ENCODE peak calls at places on chromosomes 16 and 17, in six cellular contexts. A is GM12878, O is DND-41, Q is bronchial epithelial cell, U is ascending aorta, K is thoracic aorta. V is an unnamed sample.

GRCh38 chr17:72336026-72336803 is 215.4 kb downstream of the SOX9 start:
- DNase-seq in Q (no peak), K (no peak), A (no peak), O (no peak), U (no peak), V (no peak)

GRCh38 chr16:15611610-15612009 is 31.3 kb downstream of the MARF1 start:
- DNase-seq in U (no peak), Q (peak; percentile 18), O (no peak), A (no peak), K (no peak), V (no peak)

GRCh38 chr17:10447035-10447931 is 22.1 kb downstream of the MYH4 start:
- DNase-seq in K (no peak), A (no peak), Q (no peak), O (no peak), U (no peak), V (peak; percentile 44)

GRCh38 chr16:53041196-53041977 is 11.3 kb downstream of the CHD9NB start:
- DNase-seq in U (no peak), A (no peak), O (peak; percentile 65), Q (peak; percentile 89), K (no peak), V (peak; percentile 47)

GRCh38 chr17:12342609-12343248 is 322.1 kb downstream of the MAP2K4 start:
- DNase-seq in U (no peak), Q (peak; percentile 32), O (peak; percentile 23), K (no peak), A (no peak), V (no peak)

GRCh38 chr16:67456383-67457140 is 24.4 kb downstream of the ATP6V0D1 start:
- DNase-seq in K (peak; percentile 41), U (peak; percentile 41), Q (peak; percentile 19), O (no peak), A (no peak), V (no peak)

GRCh38 chr17:56867948-56868376 is 34.0 kb downstream of the DGKE start:
- DNase-seq in U (no peak), K (no peak), Q (peak; percentile 54), A (no peak), O (no peak), V (no peak)

GRCh38 chr17:49922095-49922494 is 46.9 kb upstream of the DLX4 start:
- DNase-seq in A (no peak), K (no peak), Q (no peak), O (no peak), U (no peak), V (no peak)

GRCh38 chr16:89191033-89191900 is 9.1 kb downstream of the SLC22A31 start:
- DNase-seq in O (no peak), U (no peak), K (no peak), A (no peak), Q (no peak), V (no peak)

GRCh38 chr16:75593825-75594820 is 27.9 kb downstream of the GABARAPL2 start:
- DNase-seq in K (no peak), O (peak; percentile 55), Q (peak; percentile 89), U (no peak), A (no peak), V (no peak)

GRCh38 chr17:66767164-66767933 is 67.6 kb upstream of the CACNG5 start:
- DNase-seq in Q (no peak), K (no peak), O (no peak), A (no peak), U (no peak), V (no peak)

GRCh38 chr16:11167581-11167980 is 88.4 kb downstream of the SOCS1 start:
- DNase-seq in K (no peak), A (no peak), Q (no peak), O (no peak), U (no peak), V (no peak)

GRCh38 chr16:85149776-85150175 is 37.5 kb upstream of the CIBAR2 start:
- DNase-seq in U (no peak), A (no peak), K (no peak), Q (no peak), O (no peak), V (no peak)

GRCh38 chr16:8346291-8346690 is 244.0 kb downstream of the TMEM114 start:
- DNase-seq in A (no peak), O (peak; percentile 45), Q (no peak), U (no peak), K (no peak), V (peak; percentile 26)

GRCh38 chr17:59851431-59852375 is 41.0 kb downstream of the TUBD1 start:
- DNase-seq in K (no peak), O (no peak), Q (no peak), A (no peak), U (no peak), V (no peak)

GRCh38 chr17:3589784-3590183 is 19.4 kb downstream of the TRPV1 start:
- DNase-seq in K (no peak), Q (no peak), U (no peak), A (no peak), O (no peak), V (no peak)

GRCh38 chr17:74453665-74454196 is 12.7 kb upstream of the CD300A start:
- DNase-seq in Q (no peak), K (no peak), U (peak; percentile 73), A (no peak), O (no peak), V (peak; percentile 91)

GRCh38 chr17:50199651-50200446 is 1.6 kb downstream of the COL1A1 start:
- DNase-seq in K (peak; percentile 85), O (peak; percentile 84), A (no peak), Q (peak; percentile 90), U (peak; percentile 83), V (peak; percentile 99)

GRCh38 chr17:33753452-33753851 is 460.4 kb upstream of the ASIC2 start:
- DNase-seq in K (no peak), A (no peak), Q (no peak), U (no peak), O (no peak), V (no peak)

GRCh38 chr17:11391134-11391533 is 150.1 kb downstream of the SHISA6 start:
- DNase-seq in U (no peak), K (no peak), Q (no peak), O (no peak), A (no peak), V (no peak)

DNA sequence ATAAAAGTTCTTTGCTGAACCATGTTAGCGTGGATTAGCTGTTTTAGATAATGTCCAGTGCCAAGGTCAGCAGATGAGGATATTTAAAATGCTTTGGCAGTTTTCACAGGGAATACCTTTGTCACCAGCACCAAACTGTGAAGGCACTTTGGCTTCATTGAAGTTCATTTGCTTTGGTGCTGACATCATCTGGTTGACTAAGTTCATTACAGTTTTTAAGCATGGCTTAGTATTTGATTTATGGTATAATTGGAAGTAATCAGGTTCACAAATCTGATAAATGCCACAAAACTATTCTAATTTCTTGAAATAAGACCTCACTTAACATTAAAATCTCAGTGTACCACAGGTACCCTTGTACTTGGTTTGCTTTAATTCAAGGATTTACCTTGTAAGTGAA is 4.3 kb downstream of the GID4 start:
- DNase-seq in U (no peak), Q (peak; percentile 35), K (no peak), A (no peak), O (no peak), V (no peak)
- TF ChIP-seq CTCF in U (no peak), Q (peak; percentile 18), K (no peak), A (no peak), O (peak; percentile 30), V (no peak)

DNA sequence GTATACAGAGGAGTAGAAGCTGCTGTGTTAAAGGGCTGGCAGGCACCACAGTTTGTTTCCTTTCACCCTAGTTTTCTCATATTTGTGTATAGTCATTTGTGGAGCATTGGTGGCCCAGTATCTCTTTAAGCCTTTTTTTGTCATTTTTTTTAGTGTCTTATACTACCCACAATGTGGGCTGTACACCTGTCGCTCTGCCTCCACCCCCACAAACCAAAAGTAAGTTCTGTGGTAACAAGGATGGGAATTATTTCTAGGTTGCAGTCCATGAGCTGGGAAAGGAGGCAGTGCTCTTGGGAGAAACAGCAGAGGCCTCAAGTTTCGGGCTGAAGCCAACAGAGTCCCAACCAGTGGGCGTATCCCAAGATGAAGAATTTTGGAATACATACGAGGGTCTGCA is 6.2 kb downstream of the ZNF75A start:
- DNase-seq in K (no peak), O (no peak), U (no peak), A (no peak), Q (no peak), V (no peak)
- H3K36me3 ChIP-seq in K (peaks cover 55% of the 10 kb centered on the region), O (peaks cover 15% of the 10 kb centered on the region), U (peaks cover 91% of the 10 kb centered on the region), A (no peaks in the 10 kb centered on the region), Q (peaks cover 15% of the 10 kb centered on the region), V (no peaks in the 10 kb centered on the region)

DNA sequence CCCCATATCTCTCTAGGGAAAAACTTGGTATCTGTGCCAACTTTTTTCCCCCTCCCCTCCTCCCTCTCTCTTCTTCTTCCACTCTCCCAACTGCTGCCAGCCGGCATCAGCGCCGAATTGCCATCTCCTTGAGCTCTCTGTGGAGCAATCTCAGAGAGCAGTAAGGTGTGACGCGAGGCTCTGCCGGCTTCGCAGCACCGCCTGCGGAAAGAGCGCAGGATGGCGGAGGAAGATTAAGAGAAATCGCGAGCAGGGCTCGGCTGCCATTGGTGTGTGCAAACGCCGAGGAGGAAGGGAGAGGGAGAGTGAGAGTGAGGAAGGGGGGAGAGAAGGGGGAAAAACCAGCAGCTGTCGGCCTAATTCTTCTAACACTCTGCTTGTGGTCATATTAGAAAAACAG is 44.2 kb downstream of the NEUROD2 start:
- DNase-seq in O (no peak), U (no peak), K (no peak), Q (no peak), A (no peak), V (no peak)
- H3K4me3 ChIP-seq in O (no peak overlapping the region), U (no peak overlapping the region), K (no peak overlapping the region), Q (no peak overlapping the region), A (no peak overlapping the region), V (no peak overlapping the region)

GRCh38 chr16:81315271-81316175 is 761 bp downstream of the GAN start:
- DNase-seq in O (peak; percentile 32), K (peak; percentile 9), Q (peak; percentile 42), A (no peak), U (no peak), V (peak; percentile 65)
- TF ChIP-seq CTCF in O (no peak), K (no peak), Q (peak; percentile 15), A (no peak), U (no peak), V (no peak)

GRCh38 chr17:75568412-75569255 is 19.0 kb upstream of the MYO15B start:
- DNase-seq in K (no peak), Q (no peak), A (no peak), O (no peak), U (no peak), V (no peak)
- H3K36me3 ChIP-seq in K (peaks cover 2% of the 10 kb centered on the region), Q (peaks cover 12% of the 10 kb centered on the region), A (no peaks in the 10 kb centered on the region), O (no peaks in the 10 kb centered on the region), U (peaks cover 8% of the 10 kb centered on the region), V (peaks cover 3% of the 10 kb centered on the region)

GRCh38 chr16:31568577-31569359 is 41.1 kb downstream of the AHSP start:
- DNase-seq in K (no peak), A (no peak), O (no peak), Q (no peak), U (no peak), V (no peak)
- H3K4me3 ChIP-seq in K (peak overlapping the region; percentile 60), A (no peak overlapping the region), O (no peak overlapping the region), Q (no peak overlapping the region), U (peak overlapping the region; percentile 52), V (no peak overlapping the region)

V was measured in Caco-2.